ENCODE peak calls at places on chromosomes 12 and 14, in six cellular contexts. N is C1 segment of cervical spinal cord; C is H4; H is LoVo; D is HEK293T; U is stimulated activated CD4-positive, alpha-beta T cell treated with anti-CD3 and anti-CD28 coated beads, Interleukin-1b, Interleukin-23, amount 100 ng/mL, for 1 hour. Q is an unnamed sample.

GRCh38 chr14:96508900-96509299 is 6.7 kb downstream of the PAPOLA start:
- DNase-seq in U (no peak), H (no peak), C (no peak), D (no peak), N (no peak), Q (no peak)

GRCh38 chr12:19915392-19916192 is 452.7 kb upstream of the PDE3A start:
- DNase-seq in D (peak; percentile 18), U (no peak), N (no peak), C (peak; percentile 58), H (peak; percentile 42), Q (no peak)

GRCh38 chr12:25254271-25254880 is 3.6 kb upstream of the KRAS start:
- DNase-seq in C (no peak), N (no peak), U (no peak), D (no peak), H (no peak), Q (no peak)

GRCh38 chr14:24409956-24410355 is 11.2 kb downstream of the NYNRIN start:
- DNase-seq in H (no peak), D (no peak), U (no peak), N (no peak), C (no peak), Q (no peak)

GRCh38 chr12:131287938-131288797 is 334.5 kb downstream of the ADGRD1 start:
- DNase-seq in U (no peak), C (no peak), H (no peak), N (no peak), D (no peak), Q (no peak)

GRCh38 chr12:76300297-76300665 is 47.9 kb downstream of the BBS10 start:
- DNase-seq in H (no peak), U (no peak), C (no peak), N (no peak), D (no peak), Q (no peak)

GRCh38 chr12:63967358-63967757 is 122.9 kb downstream of the SRGAP1 start:
- DNase-seq in H (no peak), N (no peak), U (no peak), C (no peak), D (no peak), Q (no peak)

GRCh38 chr12:49377386-49377785 is 10.1 kb downstream of the SPATS2 start:
- DNase-seq in N (no peak), D (no peak), C (no peak), H (no peak), U (no peak), Q (no peak)

GRCh38 chr12:3152013-3152412 is 74.8 kb downstream of the TSPAN9 start:
- DNase-seq in D (no peak), U (no peak), H (no peak), C (no peak), N (no peak), Q (no peak)

GRCh38 chr12:6735448-6736191 is 11.8 kb downstream of the COPS7A start:
- DNase-seq in D (peak; percentile 63), N (no peak), C (peak; percentile 69), H (peak; percentile 60), U (no peak), Q (peak; percentile 29)

Q was measured in anterior cingulate cortex.